ENCODE peak calls at places on chromosomes 16 and 17, in five cellular contexts. T, N, D, H and V are unnamed samples.

GRCh38 chr16:11614587-11615175 is 28.0 kb upstream of the LITAF start:
- DNase-seq in T (no peak), N (no peak), D (no peak), H (peak), V (no peak)

GRCh38 chr16:11700264-11701029 is 32.2 kb downstream of the SNN start:
- DNase-seq in T (no peak), N (peak), D (no peak), H (no peak), V (no peak)

GRCh38 chr17:42118545-42118944 is 2.6 kb downstream of the KAT2A start:
- DNase-seq in T (no peak), N (peak), D (peak), H (peak), V (peak)

GRCh38 chr17:57271821-57272220 is 15.5 kb downstream of the MSI2 start:
- DNase-seq in T (peak), N (no peak), D (no peak), H (no peak), V (no peak)

GRCh38 chr17:77409282-77410161 is 268.8 kb downstream of the SEC14L1 start:
- DNase-seq in T (no peak), N (peak), D (peak), H (peak), V (peak)

GRCh38 chr17:80453980-80454556 is 22.3 kb downstream of the NPTX1 start:
- DNase-seq in T (no peak), N (no peak), D (no peak), H (no peak), V (no peak)

GRCh38 chr16:67279296-67280089 is at the start of gene PLEKHG4:
- DNase-seq in T (peak), N (peak), D (peak), H (peak), V (peak)

GRCh38 chr17:64309021-64309420 is 46.0 kb upstream of the TEX2 start:
- DNase-seq in T (no peak), N (no peak), D (no peak), H (no peak), V (no peak)

GRCh38 chr16:85851034-85851780 is 47.8 kb upstream of the IRF8 start:
- DNase-seq in T (no peak), N (no peak), D (no peak), H (peak), V (no peak)

GRCh38 chr17:6489016-6489550 is 44.8 kb downstream of the PIMREG start:
- DNase-seq in T (no peak), N (no peak), D (no peak), H (no peak), V (no peak)

GRCh38 chr16:24544640-24545039 is 5.3 kb downstream of the RBBP6 start:
- DNase-seq in T (no peak), N (peak), D (no peak), H (no peak), V (no peak)

GRCh38 chr17:8542599-8542998 is 87.9 kb downstream of the MYH10 start:
- DNase-seq in T (no peak), N (no peak), D (no peak), H (no peak), V (no peak)

GRCh38 chr16:57938936-57939871 is 31.7 kb downstream of the CNGB1 start:
- DNase-seq in T (no peak), N (no peak), D (no peak), H (peak), V (no peak)

GRCh38 chr16:59432934-59433333 is 698.8 kb upstream of the GOT2 start:
- DNase-seq in T (no peak), N (no peak), D (no peak), H (no peak), V (no peak)

GRCh38 chr16:26795184-26795583 is 271.5 kb upstream of the C16orf82 start:
- DNase-seq in T (no peak), N (no peak), D (no peak), H (no peak), V (peak)

GRCh38 chr16:1941924-1942809 is 832 bp downstream of the MSRB1 start:
- DNase-seq in T (no peak), N (no peak), D (no peak), H (peak), V (peak)

DNA sequence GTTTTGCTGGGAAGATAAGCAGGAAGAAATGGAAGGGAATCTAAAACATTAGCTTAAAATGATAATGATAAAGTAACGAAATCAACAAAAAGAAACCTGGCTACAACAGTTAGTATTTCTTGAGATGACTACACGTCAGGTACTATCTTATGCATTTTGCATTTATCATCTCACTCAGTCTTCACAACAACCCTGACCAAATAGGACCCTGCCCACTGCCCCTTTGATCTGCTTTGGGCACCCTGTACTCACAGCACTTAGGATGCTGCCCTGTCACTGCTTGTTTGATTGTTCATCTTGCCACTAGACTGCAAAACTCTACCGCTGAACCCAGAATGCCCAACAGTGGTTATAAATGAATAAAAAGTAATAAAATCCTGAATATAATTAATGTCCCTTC is 45.2 kb downstream of the MARVELD3 start:
- DNase-seq in T (no peak), N (no peak), D (no peak), H (no peak), V (no peak)
- H2BK12ac ChIP-seq in T (no peak), N (no peak), D (no peak), H (no peak), V (no peak)

GRCh38 chr17:3747805-3748204 is 24.1 kb downstream of the HASPIN start:
- DNase-seq in T (no peak), N (no peak), D (no peak), H (no peak), V (no peak)

GRCh38 chr17:3750926-3751325 is 27.2 kb downstream of the HASPIN start:
- DNase-seq in T (no peak), N (no peak), D (no peak), H (no peak), V (no peak)

GRCh38 chr17:3750296-3750695 is 26.6 kb downstream of the HASPIN start:
- DNase-seq in T (no peak), N (no peak), D (no peak), H (no peak), V (no peak)

GRCh38 chr17:3751836-3752235 is 28.1 kb downstream of the HASPIN start:
- DNase-seq in T (no peak), N (no peak), D (no peak), H (no peak), V (no peak)

GRCh38 chr17:3748576-3748975 is 24.9 kb downstream of the HASPIN start:
- DNase-seq in T (no peak), N (no peak), D (no peak), H (no peak), V (no peak)
- H2BK12ac ChIP-seq in T (no peak), N (no peak), D (peak), H (no peak), V (no peak)

GRCh38 chr17:78904371-78904770 is 1.4 kb upstream of the CEP295NL start:
- DNase-seq in T (no peak), N (no peak), D (no peak), H (no peak), V (no peak)
- H2BK12ac ChIP-seq in T (no peak), N (no peak), D (no peak), H (no peak), V (no peak)

DNA sequence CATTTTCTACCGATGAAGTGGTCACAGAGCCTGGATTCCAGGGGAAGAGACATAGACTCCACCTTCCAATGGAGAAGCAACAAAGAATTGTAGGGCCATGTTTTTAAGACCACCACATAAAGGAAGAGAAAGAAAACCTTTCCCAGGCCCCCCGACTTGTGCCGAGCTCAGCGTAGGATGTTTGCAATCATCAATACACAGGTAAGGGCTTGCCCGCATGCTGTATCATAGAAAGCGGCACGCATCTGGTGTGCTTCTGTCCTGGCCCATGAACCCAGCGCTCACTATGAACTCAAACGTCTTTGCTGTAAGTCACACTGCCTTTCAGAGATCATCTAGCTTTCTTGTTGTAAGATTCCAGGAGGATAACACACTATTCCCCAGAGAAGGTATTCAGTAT is 79.6 kb upstream of the RPL38 start:
- DNase-seq in T (no peak), N (no peak), D (no peak), H (no peak), V (no peak)
- H2BK12ac ChIP-seq in T (no peak), N (no peak), D (no peak), H (no peak), V (no peak)

DNA sequence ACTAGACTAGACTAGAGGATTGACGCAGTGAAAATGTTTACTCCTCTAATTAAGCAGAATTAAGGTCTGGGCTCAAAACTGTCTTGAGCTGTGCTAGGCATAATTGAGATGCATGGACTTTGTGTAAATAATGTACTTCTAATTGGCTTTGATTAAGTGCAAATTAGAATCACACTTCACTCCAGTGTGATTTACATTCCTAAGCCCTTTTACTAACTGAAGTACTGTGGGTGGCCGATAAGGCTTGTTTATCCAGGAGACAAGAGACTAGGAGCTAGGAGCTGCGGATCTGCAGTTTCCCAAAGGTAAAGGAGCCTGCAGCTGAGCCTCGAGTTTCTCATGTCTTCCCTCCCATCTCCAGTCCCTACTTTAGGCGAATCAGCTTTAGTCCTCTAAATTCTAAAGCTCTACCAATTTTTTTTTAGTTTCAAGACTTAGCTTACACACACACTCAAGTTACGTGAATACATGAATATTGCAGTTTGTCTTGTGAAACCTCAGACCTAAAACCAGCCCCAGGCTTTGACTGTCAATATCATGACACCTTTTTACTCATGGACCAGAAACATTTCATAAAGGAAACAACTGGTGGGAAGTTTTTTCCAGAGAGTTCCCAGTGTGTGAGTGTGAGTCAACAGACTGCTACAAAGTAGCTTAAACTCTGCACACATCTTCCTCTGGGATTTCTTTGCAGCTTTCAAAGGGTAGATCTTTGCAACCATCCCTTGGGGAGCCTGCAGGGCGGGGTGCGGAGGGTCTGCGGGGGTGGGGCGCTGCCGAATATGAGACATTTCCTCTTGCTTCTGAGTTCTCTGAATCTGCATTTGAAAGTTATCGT is 113.9 kb upstream of the TBX2 start:
- DNase-seq in T (no peak), N (peak), D (no peak), H (no peak), V (peak)
- H2BK12ac ChIP-seq in T (no peak), N (peak), D (no peak), H (no peak), V (no peak)

DNA sequence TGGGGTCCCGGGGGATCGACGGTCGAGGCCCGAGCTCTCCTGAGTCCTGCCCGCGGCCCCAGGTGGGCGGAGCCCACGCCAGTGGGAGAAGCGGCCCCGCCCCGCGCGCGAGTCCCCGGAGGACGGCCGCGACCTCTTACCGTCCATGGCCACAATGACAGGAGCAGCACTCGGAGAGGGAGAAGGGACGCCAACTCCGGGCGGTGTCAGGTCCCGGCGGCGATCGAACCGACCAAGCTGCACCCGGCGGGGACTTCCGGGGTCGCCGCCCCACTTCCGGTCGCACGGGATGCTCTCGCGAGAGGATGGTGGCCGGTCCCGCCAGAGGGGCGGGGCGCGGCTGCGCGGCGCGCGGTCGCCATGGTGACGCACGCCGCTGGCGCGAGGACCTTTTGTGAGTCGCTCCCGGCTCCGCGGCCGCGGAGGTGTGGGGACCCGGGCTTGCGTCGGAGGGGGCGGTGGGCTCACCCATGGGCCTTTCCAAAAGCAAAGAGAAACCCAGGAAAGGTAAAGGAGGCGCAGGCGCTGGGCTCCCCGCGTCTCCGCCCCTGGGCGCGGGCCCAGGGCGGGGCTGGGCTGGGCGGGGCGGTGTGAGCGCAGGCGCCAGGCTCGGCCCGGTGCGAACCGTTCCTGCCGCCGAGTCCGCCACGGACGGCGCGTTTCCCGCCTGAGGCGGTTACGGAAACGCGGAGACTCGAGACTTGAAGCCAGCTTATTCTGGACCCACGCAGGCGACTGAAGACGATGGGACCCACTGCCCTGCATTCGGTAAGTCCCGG is at the start of the genes CHMP1A and SPATA33:
- DNase-seq in T (peak), N (peak), D (peak), H (peak), V (peak)
- H2BK12ac ChIP-seq in T (no peak), N (no peak), D (no peak), H (no peak), V (no peak)

GRCh38 chr16:65457084-65457483 is 335.2 kb upstream of the CDH11 start:
- DNase-seq in T (no peak), N (no peak), D (no peak), H (no peak), V (no peak)

GRCh38 chr16:65449526-65449925 is 327.7 kb upstream of the CDH11 start:
- DNase-seq in T (no peak), N (no peak), D (no peak), H (no peak), V (no peak)

GRCh38 chr16:65453646-65454045 is 331.8 kb upstream of the CDH11 start:
- DNase-seq in T (no peak), N (no peak), D (no peak), H (no peak), V (no peak)
- H2BK12ac ChIP-seq in T (no peak), N (no peak), D (no peak), H (no peak), V (no peak)

GRCh38 chr17:79255471-79255870 is 180.8 kb downstream of the ENGASE start:
- DNase-seq in T (no peak), N (no peak), D (no peak), H (no peak), V (no peak)
- H2BK12ac ChIP-seq in T (peak), N (no peak), D (no peak), H (no peak), V (no peak)

GRCh38 chr16:17130733-17131132 is 340.0 kb downstream of the XYLT1 start:
- DNase-seq in T (no peak), N (no peak), D (no peak), H (no peak), V (no peak)

GRCh38 chr16:17135439-17135838 is 335.3 kb downstream of the XYLT1 start:
- DNase-seq in T (no peak), N (no peak), D (no peak), H (no peak), V (no peak)

GRCh38 chr16:17134586-17134985 is 336.2 kb downstream of the XYLT1 start:
- DNase-seq in T (no peak), N (no peak), D (no peak), H (no peak), V (no peak)

GRCh38 chr16:17131351-17131750 is 339.4 kb downstream of the XYLT1 start:
- DNase-seq in T (no peak), N (no peak), D (no peak), H (no peak), V (no peak)

GRCh38 chr16:17133851-17134250 is 336.9 kb downstream of the XYLT1 start:
- DNase-seq in T (no peak), N (no peak), D (no peak), H (no peak), V (no peak)
- H2BK12ac ChIP-seq in T (no peak), N (no peak), D (no peak), H (no peak), V (no peak)